ENCODE peak calls at places on chromosomes 11 and 22, in nine cellular contexts. S is tibial nerve; I is uterus; N is kidney; O is A549; T is substantia nigra; W is heart right ventricle; B is CD4-positive, alpha-beta memory T cell; Z is right cardiac atrium. L is an unnamed sample.

GRCh38 chr11:116958246-116958645 is 120.8 kb upstream of the APOA1 start:
- DNase-seq in S (no peak), I (no peak), N (no peak), O (no peak), T (no peak), W (no peak), B (no peak), Z (no peak), L (no peak)

GRCh38 chr11:69699213-69699612 is 4.6 kb downstream of the FGF19 start:
- DNase-seq in S (no peak), I (no peak), N (no peak), O (no peak), T (no peak), W (no peak), B (no peak), Z (peak), L (no peak)

GRCh38 chr22:47678048-47678447 is 915.6 kb downstream of the TBC1D22A start:
- DNase-seq in S (no peak), I (no peak), N (no peak), O (no peak), T (no peak), W (no peak), B (no peak), Z (no peak), L (no peak)

GRCh38 chr11:31882951-31883392 is 71.8 kb upstream of the PAX6 start:
- DNase-seq in S (no peak), I (no peak), N (no peak), O (no peak), T (no peak), W (no peak), B (no peak), Z (no peak), L (no peak)

GRCh38 chr11:3169235-3169951 is 4.3 kb upstream of the OSBPL5 start:
- DNase-seq in S (no peak), I (peak), N (peak), O (no peak), T (no peak), W (peak), B (no peak), Z (peak), L (no peak)

GRCh38 chr11:35682230-35683195 is 19.9 kb downstream of the TRIM44 start:
- DNase-seq in S (no peak), I (no peak), N (no peak), O (no peak), T (peak), W (no peak), B (no peak), Z (no peak), L (no peak)

GRCh38 chr22:24506802-24507438 is 11.8 kb downstream of the UPB1 start:
- DNase-seq in S (no peak), I (no peak), N (peak), O (peak), T (no peak), W (no peak), B (no peak), Z (no peak), L (no peak)

GRCh38 chr11:36447514-36447913 is 62.6 kb downstream of the TRAF6 start:
- DNase-seq in S (no peak), I (no peak), N (no peak), O (no peak), T (no peak), W (no peak), B (no peak), Z (no peak), L (no peak)

GRCh38 chr11:66080055-66080817 is 10.2 kb downstream of the PACS1 start:
- DNase-seq in S (no peak), I (peak), N (no peak), O (peak), T (no peak), W (peak), B (peak), Z (no peak), L (no peak)

GRCh38 chr11:134034496-134035381 is 34.1 kb upstream of the JAM3 start:
- DNase-seq in S (no peak), I (no peak), N (no peak), O (no peak), T (peak), W (no peak), B (no peak), Z (peak), L (no peak)

GRCh38 chr11:1240771-1241170 is 17.9 kb downstream of the MUC5B start:
- DNase-seq in S (no peak), I (no peak), N (no peak), O (no peak), T (no peak), W (no peak), B (no peak), Z (no peak), L (no peak)

GRCh38 chr11:14202263-14203173 is 156.5 kb downstream of the RRAS2 start:
- DNase-seq in S (no peak), I (no peak), N (no peak), O (no peak), T (no peak), W (no peak), B (no peak), Z (no peak), L (no peak)

GRCh38 chr11:47047972-47048371 is 111.4 kb downstream of the CSTPP1 start:
- DNase-seq in S (no peak), I (no peak), N (no peak), O (no peak), T (no peak), W (no peak), B (no peak), Z (no peak), L (no peak)

GRCh38 chr11:1225386-1226225 is 2.7 kb downstream of the MUC5B start:
- DNase-seq in S (no peak), I (no peak), N (peak), O (no peak), T (no peak), W (no peak), B (no peak), Z (peak), L (no peak)

GRCh38 chr11:73236879-73237278 is 18.8 kb downstream of the P2RY2 start:
- DNase-seq in S (no peak), I (no peak), N (peak), O (peak), T (peak), W (peak), B (no peak), Z (peak), L (no peak)

GRCh38 chr11:125156346-125156745 is 8.2 kb upstream of the PKNOX2 start:
- DNase-seq in S (no peak), I (no peak), N (no peak), O (no peak), T (no peak), W (no peak), B (no peak), Z (no peak), L (no peak)

GRCh38 chr11:11626128-11626527 is 4.3 kb upstream of the GALNT18 start:
- DNase-seq in S (no peak), I (no peak), N (no peak), O (no peak), T (no peak), W (no peak), B (no peak), Z (no peak), L (no peak)

GRCh38 chr11:1060885-1061616 is 13.6 kb upstream of the MUC2 start:
- DNase-seq in S (peak), I (no peak), N (peak), O (peak), T (no peak), W (peak), B (no peak), Z (no peak), L (no peak)

GRCh38 chr11:69447786-69448185 is 33.7 kb upstream of the LINC01488 start:
- DNase-seq in S (no peak), I (no peak), N (peak), O (no peak), T (no peak), W (no peak), B (no peak), Z (no peak), L (no peak)

GRCh38 chr11:94767701-94768601 is at the start of gene AMOTL1:
- DNase-seq in S (peak), I (peak), N (peak), O (no peak), T (peak), W (peak), B (no peak), Z (peak), L (peak)

GRCh38 chr22:29050457-29050856 is 11.2 kb downstream of the C22orf31 start:
- DNase-seq in S (no peak), I (no peak), N (no peak), O (no peak), T (no peak), W (no peak), B (no peak), Z (no peak), L (no peak)

GRCh38 chr11:71139516-71140205 is 112.7 kb downstream of the SHANK2 start:
- DNase-seq in S (no peak), I (no peak), N (peak), O (no peak), T (peak), W (peak), B (no peak), Z (peak), L (no peak)

GRCh38 chr11:111308140-111308539 is 9.8 kb downstream of the POU2AF3 start:
- DNase-seq in S (no peak), I (no peak), N (no peak), O (peak), T (no peak), W (no peak), B (no peak), Z (peak), L (no peak)

GRCh38 chr11:116452447-116452846 is 320.3 kb downstream of the BUD13 start:
- DNase-seq in S (no peak), I (no peak), N (no peak), O (no peak), T (no peak), W (no peak), B (no peak), Z (no peak), L (no peak)

GRCh38 chr11:637593-638507 is 781 bp downstream of the DRD4 start:
- DNase-seq in S (no peak), I (peak), N (peak), O (no peak), T (no peak), W (no peak), B (no peak), Z (peak), L (no peak)

GRCh38 chr22:46469701-46470100 is 67.7 kb downstream of the CELSR1 start:
- DNase-seq in S (no peak), I (no peak), N (peak), O (no peak), T (no peak), W (no peak), B (no peak), Z (no peak), L (no peak)

GRCh38 chr11:13107544-13108044 is 98.5 kb downstream of the RASSF10 start:
- DNase-seq in S (no peak), I (no peak), N (no peak), O (no peak), T (no peak), W (no peak), B (no peak), Z (no peak), L (no peak)

GRCh38 chr22:20428496-20429253 is 8.9 kb downstream of the SCARF2 start:
- DNase-seq in S (no peak), I (no peak), N (peak), O (no peak), T (no peak), W (no peak), B (no peak), Z (no peak), L (no peak)

GRCh38 chr22:23925020-23925606 is 30.9 kb downstream of the MIF start:
- DNase-seq in S (no peak), I (no peak), N (no peak), O (no peak), T (no peak), W (no peak), B (no peak), Z (no peak), L (no peak)

GRCh38 chr11:134414772-134415765 is 3.0 kb upstream of the B3GAT1 start:
- DNase-seq in S (no peak), I (no peak), N (no peak), O (no peak), T (peak), W (no peak), B (no peak), Z (no peak), L (no peak)

GRCh38 chr22:25448435-25449051 is 115.9 kb upstream of the GRK3 start:
- DNase-seq in S (no peak), I (no peak), N (no peak), O (peak), T (no peak), W (no peak), B (no peak), Z (no peak), L (no peak)

GRCh38 chr22:19434829-19435580 is 2.7 kb downstream of the MRPL40 start:
- DNase-seq in S (no peak), I (no peak), N (no peak), O (no peak), T (no peak), W (no peak), B (no peak), Z (no peak), L (no peak)

GRCh38 chr11:80197155-80197554 is 756.3 kb upstream of the TENM4 start:
- DNase-seq in S (no peak), I (no peak), N (no peak), O (no peak), T (no peak), W (no peak), B (no peak), Z (no peak), L (no peak)

GRCh38 chr22:39962071-39962470 is 1.9 kb downstream of the TMA7B start:
- DNase-seq in S (no peak), I (no peak), N (no peak), O (no peak), T (no peak), W (no peak), B (no peak), Z (no peak), L (no peak)

DNA sequence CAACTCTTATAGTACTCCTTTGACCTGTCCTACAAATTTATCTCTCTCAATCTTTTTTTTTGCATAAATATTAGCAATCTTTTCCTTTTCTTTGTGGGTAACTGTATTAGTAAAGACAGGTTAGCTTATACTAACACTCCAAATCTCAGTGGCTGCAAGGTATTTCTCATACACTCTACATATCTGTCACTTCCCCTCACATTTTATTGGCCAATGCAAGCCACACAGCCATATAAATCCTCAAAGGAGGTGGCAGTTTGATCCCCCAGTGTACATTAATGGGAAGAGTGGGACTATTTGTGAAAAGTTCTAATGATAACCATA is 42.6 kb upstream of the EED start:
- DNase-seq in S (no peak), I (no peak), N (no peak), O (no peak), T (no peak), W (no peak), B (no peak), Z (no peak), L (no peak)
- H3K27ac ChIP-seq in S (no peak), I (peak), N (no peak), O (no peak), T (peak), W (peak), B (peak), Z (no peak), L (peak)

GRCh38 chr11:60261014-60261413 is 18.1 kb upstream of the MS4A4E start:
- DNase-seq in S (no peak), I (no peak), N (no peak), O (no peak), T (no peak), W (no peak), B (no peak), Z (no peak), L (no peak)

GRCh38 chr11:60263434-60263833 is 17.0 kb upstream of the MS4A4A start:
- DNase-seq in S (no peak), I (no peak), N (no peak), O (no peak), T (no peak), W (no peak), B (no peak), Z (peak), L (no peak)

GRCh38 chr11:60252709-60253108 is 9.8 kb upstream of the MS4A4E start:
- DNase-seq in S (no peak), I (no peak), N (no peak), O (no peak), T (no peak), W (no peak), B (no peak), Z (no peak), L (no peak)

GRCh38 chr11:60252208-60252566 is 9.2 kb upstream of the MS4A4E start:
- DNase-seq in S (no peak), I (no peak), N (no peak), O (no peak), T (no peak), W (no peak), B (no peak), Z (no peak), L (no peak)

DNA sequence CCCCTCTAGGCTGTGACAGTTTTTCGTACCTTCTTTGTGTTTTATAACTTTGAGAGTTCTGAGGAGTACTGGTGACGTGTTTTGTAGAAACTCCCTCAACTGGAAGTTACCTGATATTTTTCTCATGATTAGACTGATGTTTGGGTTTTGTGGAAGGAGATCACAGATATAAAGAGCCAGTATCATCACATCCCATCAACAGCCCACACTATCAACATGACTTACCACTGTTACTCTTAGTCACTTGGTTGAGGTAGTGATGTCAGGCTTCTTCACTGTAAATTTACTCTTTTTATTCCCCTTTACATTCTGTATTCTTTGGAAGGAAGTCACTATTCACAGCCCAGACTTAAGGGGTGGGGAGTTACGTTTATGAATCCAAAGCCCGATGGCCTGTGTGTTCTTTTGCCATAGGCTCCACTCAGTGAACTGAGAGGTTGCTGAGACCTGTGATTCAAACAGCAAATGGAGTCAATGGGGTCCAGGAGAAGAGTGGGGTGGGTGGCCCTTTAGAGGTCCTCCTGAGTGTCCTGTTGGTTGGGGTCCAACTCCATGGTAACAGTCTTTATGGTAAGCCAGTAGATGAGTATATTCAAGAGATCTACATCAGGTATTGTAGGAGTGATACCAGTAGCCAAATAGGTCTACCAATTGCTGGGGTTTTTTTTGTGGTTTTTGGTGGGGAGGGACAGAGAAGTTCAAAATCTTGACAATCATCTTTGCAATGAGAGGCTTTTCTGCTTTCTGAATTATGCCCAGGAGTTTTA is 15.2 kb upstream of the MS4A4E start:
- DNase-seq in S (no peak), I (no peak), N (no peak), O (no peak), T (no peak), W (no peak), B (no peak), Z (no peak), L (no peak)
- H3K27ac ChIP-seq in S (no peak), I (no peak), N (no peak), O (no peak), T (no peak), W (no peak), B (no peak), Z (no peak), L (no peak)

DNA sequence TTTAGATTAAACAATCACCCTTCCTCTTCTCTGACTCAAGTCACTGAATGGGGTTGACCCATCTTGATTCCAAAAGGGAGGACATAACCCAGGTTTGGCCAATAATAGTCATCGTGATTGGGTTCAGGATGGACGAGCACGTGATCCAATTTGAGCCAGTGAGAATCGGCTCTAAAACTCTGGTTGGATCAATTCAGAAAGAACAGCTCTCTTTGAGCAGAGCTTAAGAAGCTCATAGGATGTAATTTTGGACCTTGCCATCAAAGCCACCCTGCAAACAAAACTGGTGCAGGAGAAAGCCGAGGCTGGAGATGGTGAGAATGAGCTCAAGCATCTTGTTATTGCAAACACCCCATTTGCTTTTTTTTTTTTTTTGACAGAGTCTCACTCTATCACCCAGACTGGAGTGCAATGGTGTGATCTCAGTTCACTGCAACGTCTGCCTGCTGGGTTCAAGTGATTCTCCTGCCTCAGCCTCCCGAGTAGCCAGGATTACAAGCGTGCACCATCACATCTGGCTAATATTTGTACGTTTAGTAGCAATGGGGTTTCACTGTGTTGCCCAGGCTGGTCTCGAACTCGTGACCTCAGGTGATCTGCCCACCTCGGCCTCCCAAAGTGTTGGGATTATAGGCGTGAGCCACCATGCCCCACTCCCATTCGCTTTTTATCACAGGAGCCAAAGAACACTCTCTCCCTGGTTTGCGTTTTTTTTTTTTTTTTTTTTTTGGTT is 13.9 kb upstream of the MIAT start:
- DNase-seq in S (no peak), I (no peak), N (no peak), O (no peak), T (no peak), W (no peak), B (no peak), Z (no peak), L (no peak)
- H3K27ac ChIP-seq in S (no peak), I (peak), N (no peak), O (no peak), T (no peak), W (peak), B (peak), Z (no peak), L (no peak)

DNA sequence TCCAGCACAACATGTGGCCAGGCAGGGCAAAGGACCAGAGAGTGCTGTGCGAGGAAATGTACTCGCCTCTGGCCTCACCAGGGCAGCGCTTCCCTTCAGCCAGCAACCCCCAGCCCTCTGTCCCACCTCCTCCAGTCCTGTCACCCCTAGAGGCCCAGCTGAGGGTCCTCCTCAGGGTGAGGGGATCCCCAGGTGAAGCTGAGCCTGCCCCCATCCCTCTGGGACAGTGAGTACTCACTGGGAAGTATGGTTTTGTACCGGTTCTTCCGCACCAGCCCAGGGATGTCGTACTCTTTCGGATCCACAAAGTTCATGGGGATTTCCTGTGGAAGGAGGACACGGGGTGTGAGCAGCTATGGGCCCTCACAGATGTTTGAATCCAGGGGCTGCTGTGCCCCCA is 11.7 kb upstream of the IGSF22 start:
- DNase-seq in S (no peak), I (no peak), N (no peak), O (no peak), T (no peak), W (no peak), B (no peak), Z (no peak), L (no peak)
- H3K27ac ChIP-seq in S (no peak), I (no peak), N (no peak), O (no peak), T (no peak), W (no peak), B (no peak), Z (no peak), L (no peak)

DNA sequence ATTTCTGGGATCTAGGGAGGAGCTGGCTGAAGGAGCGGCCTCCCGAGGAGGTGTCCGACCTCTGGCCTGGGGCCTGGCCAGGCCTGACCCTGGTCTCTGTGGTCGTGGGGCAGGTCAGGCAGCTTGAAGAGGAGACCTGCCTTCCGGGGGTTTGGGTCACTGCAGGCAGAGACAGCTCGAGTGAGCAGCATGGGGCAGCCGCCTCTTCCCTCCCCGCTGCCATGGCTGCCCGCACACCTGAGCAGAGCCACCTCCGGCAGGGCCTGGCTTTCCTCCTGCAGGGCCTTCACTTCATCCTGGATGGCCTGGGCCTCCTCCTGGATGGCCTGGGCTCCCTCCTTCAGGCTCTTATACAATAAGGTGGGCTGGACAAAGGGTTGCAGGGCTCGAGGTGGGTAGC is 8.0 kb upstream of the NAALADL1 start:
- DNase-seq in S (no peak), I (no peak), N (no peak), O (no peak), T (no peak), W (no peak), B (no peak), Z (peak), L (no peak)
- H3K27ac ChIP-seq in S (no peak), I (no peak), N (no peak), O (no peak), T (no peak), W (no peak), B (no peak), Z (no peak), L (no peak)